ENCODE peak calls at places on chromosome 7, in eight cellular contexts. One of them, this sample, is unnamed.

GRCh38 chr7:44477063-44477830 is 13.2 kb downstream of the NUDCD3 start:
- DNase-seq in lung: peak; percentile 58
- DNase-seq in testis: peak; percentile 60
- DNase-seq in transverse colon: peak; percentile 40
- DNase-seq in adrenal gland: peak; percentile 50
- DNase-seq in uterus: no peak
- DNase-seq in HepG2: peak; percentile 71
- DNase-seq in OCI-LY7: peak; percentile 75
- DNase-seq in this sample: peak; percentile 68

GRCh38 chr7:90631502-90631901 is 35.4 kb downstream of the CDK14 start:
- DNase-seq in lung: no peak
- DNase-seq in transverse colon: no peak
- DNase-seq in HepG2: no peak
- DNase-seq in uterus: no peak
- DNase-seq in OCI-LY7: no peak
- DNase-seq in testis: no peak
- DNase-seq in adrenal gland: no peak
- DNase-seq in this sample: no peak

GRCh38 chr7:28103984-28104628 is 76.5 kb downstream of the JAZF1 start:
- DNase-seq in OCI-LY7: no peak
- DNase-seq in HepG2: no peak
- DNase-seq in lung: no peak
- DNase-seq in adrenal gland: no peak
- DNase-seq in testis: no peak
- DNase-seq in transverse colon: no peak
- DNase-seq in uterus: peak; percentile 76
- DNase-seq in this sample: no peak

GRCh38 chr7:69182596-69183467 is 415.4 kb upstream of the AUTS2 start:
- DNase-seq in transverse colon: no peak
- DNase-seq in testis: no peak
- DNase-seq in HepG2: no peak
- DNase-seq in lung: no peak
- DNase-seq in adrenal gland: no peak
- DNase-seq in OCI-LY7: peak; percentile 53
- DNase-seq in uterus: no peak
- DNase-seq in this sample: no peak

GRCh38 chr7:155941688-155942087 is 129.4 kb upstream of the SHH start:
- DNase-seq in testis: no peak
- DNase-seq in HepG2: no peak
- DNase-seq in adrenal gland: no peak
- DNase-seq in uterus: no peak
- DNase-seq in OCI-LY7: no peak
- DNase-seq in lung: no peak
- DNase-seq in transverse colon: no peak
- DNase-seq in this sample: no peak

GRCh38 chr7:44380179-44380830 is 54.9 kb upstream of the CAMK2B start:
- DNase-seq in transverse colon: no peak
- DNase-seq in adrenal gland: no peak
- DNase-seq in OCI-LY7: no peak
- DNase-seq in lung: peak; percentile 18
- DNase-seq in uterus: no peak
- DNase-seq in HepG2: no peak
- DNase-seq in testis: no peak
- DNase-seq in this sample: no peak

GRCh38 chr7:64736575-64736974 is 57.7 kb upstream of the ZNF138 start:
- DNase-seq in HepG2: no peak
- DNase-seq in lung: no peak
- DNase-seq in transverse colon: no peak
- DNase-seq in uterus: no peak
- DNase-seq in testis: no peak
- DNase-seq in adrenal gland: no peak
- DNase-seq in OCI-LY7: no peak
- DNase-seq in this sample: no peak

GRCh38 chr7:141481971-141482370 is 69.2 kb upstream of the AGK start:
- DNase-seq in adrenal gland: no peak
- DNase-seq in transverse colon: no peak
- DNase-seq in HepG2: no peak
- DNase-seq in uterus: no peak
- DNase-seq in lung: no peak
- DNase-seq in OCI-LY7: no peak
- DNase-seq in testis: no peak
- DNase-seq in this sample: no peak

GRCh38 chr7:36658603-36659516 is 65.4 kb downstream of the AOAH start:
- DNase-seq in testis: no peak
- DNase-seq in lung: no peak
- DNase-seq in HepG2: peak; percentile 34
- DNase-seq in adrenal gland: no peak
- DNase-seq in OCI-LY7: no peak
- DNase-seq in transverse colon: no peak
- DNase-seq in uterus: no peak
- DNase-seq in this sample: no peak

GRCh38 chr7:44131173-44132009 is 8.0 kb upstream of the POLD2 start:
- DNase-seq in OCI-LY7: peak; percentile 58
- DNase-seq in HepG2: peak; percentile 96
- DNase-seq in uterus: no peak
- DNase-seq in testis: no peak
- DNase-seq in transverse colon: no peak
- DNase-seq in adrenal gland: no peak
- DNase-seq in lung: no peak
- DNase-seq in this sample: no peak

GRCh38 chr7:37832194-37832593 is 16.2 kb upstream of the NME8 start:
- DNase-seq in OCI-LY7: no peak
- DNase-seq in testis: peak; percentile 95
- DNase-seq in transverse colon: peak; percentile 57
- DNase-seq in adrenal gland: peak; percentile 51
- DNase-seq in HepG2: no peak
- DNase-seq in uterus: peak; percentile 76
- DNase-seq in lung: peak; percentile 77
- DNase-seq in this sample: peak; percentile 74

GRCh38 chr7:95472521-95473160 is 13.1 kb upstream of the ASB4 start:
- DNase-seq in HepG2: no peak
- DNase-seq in adrenal gland: peak; percentile 49
- DNase-seq in uterus: no peak
- DNase-seq in transverse colon: no peak
- DNase-seq in lung: no peak
- DNase-seq in testis: no peak
- DNase-seq in OCI-LY7: no peak
- DNase-seq in this sample: peak; percentile 76

GRCh38 chr7:29350351-29350750 is 155.8 kb downstream of the CHN2 start:
- DNase-seq in testis: no peak
- DNase-seq in OCI-LY7: no peak
- DNase-seq in lung: no peak
- DNase-seq in adrenal gland: no peak
- DNase-seq in uterus: no peak
- DNase-seq in HepG2: no peak
- DNase-seq in transverse colon: no peak
- DNase-seq in this sample: no peak

GRCh38 chr7:13551503-13551902 is 438.0 kb downstream of the ETV1 start:
- DNase-seq in transverse colon: no peak
- DNase-seq in OCI-LY7: no peak
- DNase-seq in uterus: no peak
- DNase-seq in lung: no peak
- DNase-seq in adrenal gland: no peak
- DNase-seq in testis: no peak
- DNase-seq in HepG2: no peak
- DNase-seq in this sample: peak; percentile 52

GRCh38 chr7:21256310-21256877 is 171.5 kb upstream of the SP4 start:
- DNase-seq in HepG2: peak; percentile 31
- DNase-seq in OCI-LY7: peak; percentile 45
- DNase-seq in lung: no peak
- DNase-seq in uterus: no peak
- DNase-seq in testis: peak; percentile 40
- DNase-seq in adrenal gland: peak; percentile 10
- DNase-seq in transverse colon: no peak
- DNase-seq in this sample: peak; percentile 31

GRCh38 chr7:21251166-21251806 is 176.6 kb upstream of the SP4 start:
- DNase-seq in adrenal gland: no peak
- DNase-seq in testis: no peak
- DNase-seq in transverse colon: peak; percentile 25
- DNase-seq in lung: no peak
- DNase-seq in OCI-LY7: no peak
- DNase-seq in uterus: no peak
- DNase-seq in HepG2: peak; percentile 65
- DNase-seq in this sample: no peak

DNA sequence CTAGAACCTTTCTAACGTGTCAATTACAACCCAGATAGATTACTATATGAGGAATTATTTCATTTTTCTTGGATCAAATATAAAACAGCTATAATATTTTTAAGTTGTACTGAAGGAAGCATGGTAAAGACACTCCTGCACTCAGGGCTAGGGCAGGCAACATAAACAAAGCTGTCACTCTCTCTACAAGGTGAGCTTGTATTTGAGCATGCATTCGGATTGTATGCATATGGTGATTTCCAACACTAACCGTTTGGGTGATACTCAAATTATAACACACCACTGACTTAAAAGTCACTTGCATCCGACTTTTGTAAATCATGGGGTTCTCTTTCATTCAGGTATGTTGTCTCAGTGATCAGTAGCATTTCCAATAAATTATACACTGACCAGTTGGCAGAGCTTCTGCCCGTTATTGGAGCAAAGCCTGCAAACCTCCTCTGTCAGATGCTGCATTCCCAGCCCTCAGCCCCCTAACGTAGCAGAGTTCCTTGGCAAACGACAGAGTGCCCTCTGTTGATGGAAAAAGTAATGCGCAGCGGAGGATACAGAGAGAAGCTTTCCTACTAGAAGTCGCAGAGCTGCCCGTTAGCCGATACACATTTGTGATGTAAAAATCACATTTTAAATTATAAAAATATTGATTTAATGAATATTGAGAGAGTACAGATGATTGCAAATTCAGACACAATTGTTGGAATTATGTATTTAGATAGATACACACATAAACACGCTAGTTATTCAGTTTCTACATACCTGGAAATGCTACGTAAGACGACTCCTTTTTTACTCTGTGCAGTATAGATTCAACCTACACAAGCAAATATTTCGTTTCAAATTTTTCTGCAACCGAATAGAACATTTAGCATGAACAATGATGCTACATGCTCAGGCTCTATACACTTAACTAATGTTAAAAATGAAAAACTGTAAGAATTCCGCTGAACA is 173.9 kb upstream of the SP4 start:
- DNase-seq in uterus: no peak
- DNase-seq in testis: peak; percentile 76
- DNase-seq in OCI-LY7: peak; percentile 21
- DNase-seq in HepG2: peak; percentile 48
- DNase-seq in transverse colon: peak; percentile 57
- DNase-seq in lung: peak; percentile 31
- DNase-seq in adrenal gland: peak; percentile 43
- DNase-seq in this sample: peak; percentile 76
- TF ChIP-seq CTCF in uterus: no peak
- TF ChIP-seq CTCF in testis: peak; percentile 32
- TF ChIP-seq CTCF in OCI-LY7: peak; percentile 75
- TF ChIP-seq CTCF in HepG2: peak; percentile 81
- TF ChIP-seq CTCF in transverse colon: peak; percentile 51
- TF ChIP-seq CTCF in lung: peak; percentile 17
- TF ChIP-seq CTCF in adrenal gland: peak; percentile 30
- TF ChIP-seq CTCF in this sample: peak; percentile 74

DNA sequence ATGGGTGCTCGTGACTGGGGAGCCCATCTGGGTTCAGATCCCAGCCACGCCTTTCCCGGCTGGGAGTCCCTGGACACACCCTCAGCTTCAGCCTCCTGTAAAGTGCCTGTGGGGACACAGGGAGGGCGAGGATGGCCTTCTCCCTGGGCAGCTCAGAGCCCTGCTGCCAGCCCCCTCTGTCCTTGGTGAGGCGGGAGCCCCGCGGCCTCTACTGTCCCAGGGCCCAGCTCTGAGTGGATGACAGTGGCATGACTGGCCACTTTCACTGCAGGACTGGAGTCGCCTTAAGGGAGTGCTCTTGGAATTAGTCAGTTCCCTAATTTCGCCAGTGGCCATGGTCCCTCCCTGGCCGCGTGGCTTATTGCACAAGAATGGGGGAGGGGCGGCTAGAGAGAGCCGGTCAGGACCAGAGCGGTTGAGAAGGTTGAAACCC is 4.6 kb downstream of the BRI3 start:
- DNase-seq in lung: peak; percentile 83
- DNase-seq in transverse colon: peak; percentile 53
- DNase-seq in HepG2: peak; percentile 30
- DNase-seq in uterus: peak; percentile 70
- DNase-seq in adrenal gland: peak; percentile 92
- DNase-seq in OCI-LY7: no peak
- DNase-seq in testis: peak; percentile 55
- DNase-seq in this sample: no peak
- H3K36me3 ChIP-seq in lung: peaks cover 3% of the 10 kb centered on the region
- H3K36me3 ChIP-seq in transverse colon: no peaks in the 10 kb centered on the region
- H3K36me3 ChIP-seq in HepG2: peaks cover 6% of the 10 kb centered on the region
- H3K36me3 ChIP-seq in uterus: no peaks in the 10 kb centered on the region
- H3K36me3 ChIP-seq in adrenal gland: peaks cover 9% of the 10 kb centered on the region
- H3K36me3 ChIP-seq in OCI-LY7: no peaks in the 10 kb centered on the region
- H3K36me3 ChIP-seq in testis: no peaks in the 10 kb centered on the region
- H3K36me3 ChIP-seq in this sample: no peaks in the 10 kb centered on the region

GRCh38 chr7:158274996-158275395 is 312.6 kb downstream of the PTPRN2 start:
- DNase-seq in uterus: no peak
- DNase-seq in OCI-LY7: no peak
- DNase-seq in adrenal gland: peak; percentile 2
- DNase-seq in testis: no peak
- DNase-seq in HepG2: no peak
- DNase-seq in transverse colon: no peak
- DNase-seq in lung: no peak
- DNase-seq in this sample: no peak
- H3K4me1 ChIP-seq in uterus: no peaks in the 10 kb centered on the region
- H3K4me1 ChIP-seq in OCI-LY7: no peaks in the 10 kb centered on the region
- H3K4me1 ChIP-seq in adrenal gland: no peaks in the 10 kb centered on the region
- H3K4me1 ChIP-seq in testis: no peaks in the 10 kb centered on the region
- H3K4me1 ChIP-seq in HepG2: peaks cover 5% of the 10 kb centered on the region
- H3K4me1 ChIP-seq in transverse colon: no peaks in the 10 kb centered on the region
- H3K4me1 ChIP-seq in lung: no peaks in the 10 kb centered on the region
- H3K4me1 ChIP-seq in this sample: no peaks in the 10 kb centered on the region

GRCh38 chr7:818031-818699 is 14.1 kb upstream of the SUN1 start:
- DNase-seq in adrenal gland: no peak
- DNase-seq in uterus: no peak
- DNase-seq in lung: no peak
- DNase-seq in transverse colon: no peak
- DNase-seq in HepG2: peak; percentile 48
- DNase-seq in testis: no peak
- DNase-seq in OCI-LY7: peak; percentile 41
- DNase-seq in this sample: peak; percentile 66
- TF ChIP-seq CTCF in adrenal gland: peak; percentile 33
- TF ChIP-seq CTCF in uterus: peak; percentile 34
- TF ChIP-seq CTCF in lung: no peak
- TF ChIP-seq CTCF in transverse colon: peak; percentile 51
- TF ChIP-seq CTCF in HepG2: no peak
- TF ChIP-seq CTCF in testis: peak; percentile 30
- TF ChIP-seq CTCF in OCI-LY7: peak; percentile 59
- TF ChIP-seq CTCF in this sample: peak; percentile 38